ENCODE peak calls at places on chromosome 19, in seven cellular contexts. Q, Y, P, N, A, T and C are unnamed samples.

GRCh38 chr19:5487222-5487621 is 32.0 kb downstream of the ZNRF4 start:
- DNase-seq in T (no peak), A (no peak), P (no peak), Y (no peak), Q (no peak), N (no peak), C (no peak)

GRCh38 chr19:12126707-12127106 is 13.4 kb downstream of the ZNF20 start:
- DNase-seq in N (no peak), Q (no peak), P (no peak), Y (no peak), T (no peak), A (no peak), C (no peak)

GRCh38 chr19:1130801-1131717 is 27.3 kb downstream of the GPX4 start:
- DNase-seq in P (no peak), T (no peak), N (no peak), Y (no peak), A (peak; percentile 26), Q (no peak), C (peak; percentile 90)

GRCh38 chr19:45902651-45903625 is 525 bp upstream of the MYPOP start:
- DNase-seq in T (peak; percentile 96), Q (peak; percentile 98), A (peak; percentile 97), N (peak; percentile 99), Y (peak; percentile 99), P (peak; percentile 97), C (peak; percentile 100)

GRCh38 chr19:9323557-9323918 is 441 bp upstream of the ZNF559 start:
- DNase-seq in Y (peak; percentile 72), Q (peak; percentile 75), P (no peak), N (peak; percentile 79), T (peak; percentile 94), A (peak; percentile 76), C (peak; percentile 81)

GRCh38 chr19:932647-933552 is 7.1 kb downstream of the ARID3A start:
- DNase-seq in Q (peak; percentile 86), P (no peak), N (peak; percentile 79), Y (peak; percentile 33), T (no peak), A (peak; percentile 80), C (peak; percentile 86)

GRCh38 chr19:36265064-36265463 is 50.2 kb downstream of the ZNF146 start:
- DNase-seq in Y (no peak), T (no peak), P (no peak), N (peak; percentile 30), A (no peak), Q (no peak), C (no peak)

GRCh38 chr19:16370671-16371391 is 46.2 kb downstream of the KLF2 start:
- DNase-seq in N (no peak), A (no peak), Q (peak; percentile 21), P (no peak), T (no peak), Y (no peak), C (peak; percentile 88)

GRCh38 chr19:51417107-51417806 is at the start of gene SIGLEC10:
- DNase-seq in Y (no peak), N (peak; percentile 42), T (no peak), P (no peak), Q (no peak), A (no peak), C (peak; percentile 95)

GRCh38 chr19:37654833-37655688 is at the start of gene ZFP30:
- DNase-seq in A (peak; percentile 89), Q (peak; percentile 90), T (peak; percentile 94), N (peak; percentile 78), Y (peak; percentile 92), P (peak; percentile 95), C (peak; percentile 93)

GRCh38 chr19:12794196-12794921 is 3.1 kb downstream of the JUNB start:
- DNase-seq in T (no peak), Y (no peak), P (no peak), A (no peak), N (no peak), Q (peak; percentile 62), C (no peak)

GRCh38 chr19:33982706-33983105 is 186.0 kb downstream of the KCTD15 start:
- DNase-seq in A (no peak), N (no peak), Q (no peak), P (no peak), T (no peak), Y (no peak), C (no peak)

DNA sequence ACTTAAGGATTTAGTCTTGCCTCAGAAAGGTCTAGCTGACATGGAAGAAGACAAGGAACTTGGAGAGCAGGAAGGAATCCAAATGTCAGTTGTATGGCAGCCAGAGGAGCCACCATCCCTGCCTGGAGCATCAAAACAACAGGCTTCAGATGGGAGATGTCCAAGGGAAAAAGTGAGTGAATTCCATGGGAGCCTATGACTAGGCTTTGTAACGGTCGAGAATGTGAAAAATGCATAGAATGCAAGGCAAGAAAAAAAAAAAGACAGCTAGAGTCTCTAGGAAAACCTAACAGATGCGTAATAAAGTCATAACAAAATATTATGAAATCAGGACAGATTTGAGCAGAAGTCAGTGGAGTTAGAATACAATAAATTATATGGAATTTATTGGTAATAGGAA is 183.7 kb upstream of the LSM14A start:
- DNase-seq in Q (no peak), P (no peak), Y (no peak), A (no peak), N (no peak), T (no peak), C (no peak)
- H3K27ac ChIP-seq in Q (no peak overlapping the region), P (no peak overlapping the region), Y (no peak overlapping the region), A (no peak overlapping the region), N (no peak overlapping the region), T (no peak overlapping the region), C (no peak overlapping the region)

GRCh38 chr19:19776206-19777008 is 43.5 kb upstream of the ZNF14 start:
- DNase-seq in N (peak; percentile 98), Y (peak; percentile 97), Q (peak; percentile 97), T (peak; percentile 99), P (peak; percentile 99), A (peak; percentile 97), C (peak; percentile 99)
- TF ChIP-seq POLR2A in N (peak; percentile 64), Y (no peak), Q (peak; percentile 49), T (no peak), P (no peak), A (peak; percentile 49), C (no peak)

GRCh38 chr19:49933643-49934042 is 4.3 kb upstream of the NUP62 start:
- DNase-seq in Y (no peak), T (no peak), N (no peak), P (no peak), A (no peak), Q (no peak), C (peak; percentile 36)

GRCh38 chr19:49930483-49931011 is 1.2 kb upstream of the NUP62 start:
- DNase-seq in Y (peak; percentile 69), Q (peak; percentile 74), A (peak; percentile 57), P (no peak), T (no peak), N (peak; percentile 53), C (peak; percentile 86)

GRCh38 chr19:49932041-49932451 is 2.7 kb upstream of the NUP62 start:
- DNase-seq in A (no peak), Y (no peak), T (no peak), N (no peak), Q (no peak), P (no peak), C (no peak)

GRCh38 chr19:49931293-49932040 is 2.2 kb upstream of the NUP62 start:
- DNase-seq in P (no peak), T (no peak), Y (no peak), Q (no peak), A (no peak), N (no peak), C (no peak)

DNA sequence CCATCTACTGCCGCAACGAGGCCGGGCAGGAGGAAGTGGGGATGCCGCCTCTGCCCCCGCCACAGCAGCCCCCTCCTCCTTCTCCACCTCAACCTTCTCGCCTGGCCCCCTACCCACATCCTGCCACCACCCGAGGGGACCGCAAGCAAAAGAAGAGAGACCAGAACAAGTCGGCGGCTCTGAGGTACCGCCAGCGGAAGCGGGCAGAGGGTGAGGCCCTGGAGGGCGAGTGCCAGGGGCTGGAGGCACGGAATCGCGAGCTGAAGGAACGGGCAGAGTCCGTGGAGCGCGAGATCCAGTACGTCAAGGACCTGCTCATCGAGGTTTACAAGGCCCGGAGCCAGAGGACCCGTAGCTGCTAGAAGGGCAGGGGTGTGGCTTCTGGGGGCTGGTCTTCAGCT is 3.4 kb upstream of the NUP62 start:
- DNase-seq in A (no peak), N (no peak), P (no peak), Q (no peak), T (no peak), Y (no peak), C (peak; percentile 87)
- H3K4me3 ChIP-seq in A (no peak overlapping the region), N (no peak overlapping the region), P (no peak overlapping the region), Q (no peak overlapping the region), T (no peak overlapping the region), Y (no peak overlapping the region), C (no peak overlapping the region)

GRCh38 chr19:18661346-18661745 is 22.1 kb upstream of the CRTC1 start:
- DNase-seq in Y (no peak), N (no peak), Q (no peak), A (no peak), T (no peak), P (no peak), C (no peak)
- H3K27ac ChIP-seq in Y (no peak overlapping the region), N (peak overlapping the region; percentile 74), Q (no peak overlapping the region), A (peak overlapping the region; percentile 77), T (no peak overlapping the region), P (peak overlapping the region; percentile 85), C (peak overlapping the region; percentile 76)